ENCODE peak calls at places on chromosomes 16 and 17, in seven cellular contexts. L, F, K, N, J, Z and O are unnamed samples. For H3K4me1, the result is how much of the 10 kb centered on the place peaks cover.

GRCh38 chr16:4855371-4855770 is 8.1 kb downstream of the UBN1 start:
- DNase-seq in K (no peak), Z (no peak), N (no peak), J (no peak), L (no peak), F (no peak), O (no peak)

GRCh38 chr16:29148867-29149272 is 164.0 kb downstream of the LAT start:
- DNase-seq in L (no peak), F (no peak), J (no peak), N (no peak), K (no peak), Z (peak), O (peak)

GRCh38 chr17:19897901-19898300 is 30.2 kb upstream of the ULK2 start:
- DNase-seq in L (no peak), F (no peak), K (no peak), N (peak), Z (no peak), J (no peak), O (no peak)

GRCh38 chr16:70786020-70786419 is 14.9 kb downstream of the VAC14 start:
- DNase-seq in J (no peak), N (no peak), K (no peak), F (no peak), Z (no peak), L (no peak), O (no peak)

GRCh38 chr17:67280279-67280678 is 35.3 kb upstream of the HELZ start:
- DNase-seq in N (no peak), F (peak), J (no peak), Z (no peak), L (peak), K (no peak), O (no peak)

GRCh38 chr17:7632492-7632894 is 2.6 kb downstream of the SHBG start:
- DNase-seq in N (peak), K (peak), L (peak), Z (no peak), J (no peak), F (no peak), O (no peak)

GRCh38 chr16:75109732-75110243 is 6.8 kb downstream of the LDHD start:
- DNase-seq in K (peak), N (peak), Z (no peak), L (peak), J (no peak), F (peak), O (no peak)

GRCh38 chr17:80899402-80900268 is 92.0 kb upstream of the CHMP6 start:
- DNase-seq in Z (peak), K (peak), N (peak), F (no peak), L (peak), J (no peak), O (no peak)

GRCh38 chr16:48366165-48367093 is 18.8 kb downstream of the SIAH1 start:
- DNase-seq in J (no peak), Z (peak), K (peak), F (no peak), L (peak), N (peak), O (no peak)

GRCh38 chr17:28421775-28422305 is 15.8 kb upstream of the SLC46A1 start:
- DNase-seq in L (no peak), K (no peak), F (no peak), Z (no peak), J (no peak), N (no peak), O (no peak)

GRCh38 chr17:82565551-82565950 is 46.0 kb downstream of the FOXK2 start:
- DNase-seq in F (no peak), J (no peak), Z (no peak), L (no peak), N (no peak), K (no peak), O (no peak)

GRCh38 chr17:61669522-61669921 is 78.5 kb upstream of the NACA2 start:
- DNase-seq in Z (no peak), K (no peak), L (no peak), J (no peak), F (no peak), N (no peak), O (no peak)

DNA sequence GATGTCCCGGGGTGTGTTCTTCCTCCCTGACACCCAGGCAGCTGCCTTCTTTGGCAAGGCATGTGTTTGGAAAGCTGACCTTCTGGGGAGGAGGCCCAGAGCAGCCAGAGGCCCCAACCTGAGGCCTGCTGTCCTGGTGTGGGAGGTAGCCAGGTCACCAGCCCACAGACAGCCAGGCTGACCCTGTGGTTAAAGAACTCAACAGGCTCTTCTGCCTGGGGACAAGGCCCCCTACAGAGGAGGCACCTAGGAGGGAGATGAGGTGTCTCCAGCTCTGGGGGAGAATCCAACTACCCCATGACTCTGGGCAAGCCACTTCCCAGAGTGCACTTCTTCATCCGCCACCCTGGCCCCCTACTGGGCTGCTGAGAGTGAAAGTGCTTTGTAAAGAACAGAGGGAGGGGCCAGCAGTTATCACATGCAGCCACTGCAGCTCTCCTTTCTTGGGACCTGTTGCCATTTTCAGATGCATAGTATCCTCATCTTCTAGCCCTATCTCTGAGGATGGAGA is 13.1 kb upstream of the SREBF1 start:
- DNase-seq in J (no peak), K (no peak), L (peak), N (peak), Z (peak), F (peak), O (peak)
- TF ChIP-seq CTCF in J (peak), K (no peak), L (peak), N (peak), Z (no peak), F (peak), O (peak)

DNA sequence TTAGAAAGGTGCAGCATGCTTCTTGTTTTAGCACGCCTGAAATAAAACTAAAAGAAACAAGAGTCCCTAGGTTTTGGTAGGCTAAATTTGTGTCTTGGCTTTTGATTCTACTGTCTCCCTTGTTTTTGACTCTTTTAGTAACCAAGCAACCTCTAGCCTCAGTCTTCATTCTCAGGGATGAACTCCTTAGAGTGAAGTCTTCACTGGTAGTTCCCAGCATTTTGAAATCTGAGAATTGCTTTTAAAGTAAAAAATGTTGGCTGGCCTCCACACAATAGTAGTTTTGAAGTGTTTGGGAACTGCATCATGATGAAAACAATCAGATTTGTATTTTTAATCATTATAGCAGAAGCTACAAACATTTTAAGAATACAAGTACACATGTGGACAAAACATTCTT is 6.1 kb upstream of the CDR2 start:
- DNase-seq in K (no peak), J (no peak), N (no peak), F (no peak), Z (no peak), L (no peak), O (no peak)
- H3K4me1 ChIP-seq in K (under half), J (under half), N (under half), F (under half), Z (under half), L (under half), O (under half)

DNA sequence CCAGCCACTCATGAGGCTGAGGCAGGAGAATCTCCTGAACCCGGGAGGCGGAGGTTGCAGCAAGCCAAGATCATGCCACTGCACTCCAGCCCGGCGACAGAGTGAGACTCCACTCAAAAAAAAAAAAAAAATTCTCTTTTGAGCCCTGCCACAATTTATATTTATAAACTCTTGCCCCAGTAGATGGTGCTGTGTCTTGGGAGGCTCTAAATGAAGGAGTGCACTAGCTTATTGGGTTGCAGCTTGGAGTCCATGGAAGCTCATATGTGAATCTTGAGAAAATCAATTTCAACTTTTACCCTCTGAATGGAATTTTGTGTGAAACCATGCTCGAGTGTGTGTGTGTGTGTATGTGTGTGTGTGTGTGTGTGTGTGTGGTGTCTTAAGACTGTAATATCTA is 420.1 kb downstream of the HS3ST4 start:
- DNase-seq in K (no peak), Z (no peak), J (no peak), N (no peak), L (no peak), F (no peak), O (no peak)
- TF ChIP-seq CTCF in K (no peak), Z (no peak), J (no peak), N (no peak), L (no peak), F (no peak), O (no peak)

GRCh38 chr17:38907930-38908675 is 17.3 kb upstream of the LASP1NB start:
- DNase-seq in K (no peak), F (peak), L (no peak), N (no peak), Z (no peak), J (no peak), O (no peak)

GRCh38 chr17:38905375-38905774 is 20.0 kb upstream of the LASP1NB start:
- DNase-seq in Z (no peak), N (no peak), L (no peak), K (no peak), F (peak), J (no peak), O (no peak)

GRCh38 chr17:38908676-38909181 is 16.7 kb upstream of the LASP1NB start:
- DNase-seq in N (no peak), K (no peak), Z (no peak), L (no peak), J (no peak), F (peak), O (no peak)

GRCh38 chr17:38904892-38905291 is 20.5 kb upstream of the LASP1NB start:
- DNase-seq in Z (no peak), J (no peak), N (no peak), K (no peak), F (no peak), L (no peak), O (no peak)

DNA sequence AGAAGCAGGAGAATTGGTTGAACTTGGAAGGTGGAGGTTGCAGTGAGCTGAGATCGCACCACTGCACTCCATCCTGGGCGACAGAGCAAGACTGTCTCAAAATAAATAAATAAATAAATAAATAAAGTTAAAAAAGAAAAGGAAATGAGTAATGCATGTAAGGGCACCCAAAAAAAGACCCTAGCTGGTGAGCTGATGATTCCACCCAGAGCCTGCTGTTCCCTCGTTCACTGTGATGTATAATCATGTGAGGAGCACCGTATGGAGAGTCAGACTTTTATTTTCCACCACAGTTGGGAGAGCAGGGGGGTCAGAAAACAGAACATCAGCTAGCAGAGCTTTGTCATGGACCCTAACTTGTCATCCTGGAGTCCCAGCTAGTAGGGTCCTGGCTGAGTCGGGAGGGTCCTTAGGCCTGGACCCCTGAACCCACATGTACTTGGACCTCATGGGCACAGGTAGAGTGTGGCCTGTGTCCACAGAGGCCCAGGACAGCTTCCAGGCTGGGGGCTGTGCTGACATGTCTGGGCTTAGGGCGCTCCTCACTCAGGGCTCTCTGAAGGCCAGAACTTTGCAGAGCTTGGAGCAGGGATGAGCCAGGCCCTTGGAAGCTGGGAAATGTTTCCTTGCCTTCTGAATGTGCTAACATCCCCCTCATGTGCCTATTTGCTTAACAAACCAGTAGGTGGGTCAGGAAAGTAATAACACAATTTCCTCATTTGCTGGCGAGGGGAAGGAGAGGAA is 18.8 kb upstream of the LASP1NB start:
- DNase-seq in Z (no peak), J (no peak), N (no peak), K (no peak), F (peak), L (no peak), O (no peak)
- H3K4me1 ChIP-seq in Z (under half), J (half or more), N (under half), K (under half), F (under half), L (under half), O (half or more)

GRCh38 chr17:49191407-49191916 is 18.9 kb downstream of the GNGT2 start:
- DNase-seq in N (no peak), J (no peak), Z (no peak), L (no peak), K (no peak), F (no peak), O (no peak)
- TF ChIP-seq CTCF in N (no peak), J (no peak), Z (no peak), L (no peak), K (no peak), F (no peak), O (no peak)

GRCh38 chr16:15769239-15769638 is 87.6 kb downstream of the MYH11 start:
- DNase-seq in N (no peak), J (no peak), F (peak), L (no peak), K (no peak), Z (no peak), O (no peak)
- H3K4me1 ChIP-seq in N (under half), J (half or more), F (under half), L (under half), K (under half), Z (under half), O (under half)